ENCODE peak calls at places on chromosomes 5 and 9, in six cellular contexts. A is psoas muscle, Z is OCI-LY7, I is IMR-90, Q is heart right ventricle, C is ascending aorta. V is an unnamed sample.

GRCh38 chr5:130141689-130142320 is 237.5 kb downstream of the CHSY3 start:
- DNase-seq in I (no peak), C (no peak), Z (no peak), A (no peak), Q (peak; percentile 15), V (peak; percentile 24)

GRCh38 chr9:124342402-124342945 is 72.8 kb downstream of the PSMB7 start:
- DNase-seq in Q (no peak), A (peak; percentile 46), I (peak; percentile 65), Z (no peak), C (no peak), V (no peak)

GRCh38 chr9:115411516-115411915 is 293.6 kb upstream of the TNC start:
- DNase-seq in A (no peak), Z (no peak), I (peak; percentile 75), Q (no peak), C (no peak), V (no peak)

GRCh38 chr5:177437623-177438022 is 9.0 kb upstream of the PRR7 start:
- DNase-seq in Z (no peak), I (no peak), A (no peak), Q (no peak), C (no peak), V (no peak)

GRCh38 chr9:96441798-96442445 is 8.0 kb upstream of the HABP4 start:
- DNase-seq in I (peak; percentile 23), A (no peak), C (no peak), Z (peak; percentile 60), Q (no peak), V (no peak)

GRCh38 chr5:119949426-119949999 is 320.2 kb downstream of the FAM170A start:
- DNase-seq in Z (no peak), Q (no peak), C (no peak), I (no peak), A (no peak), V (no peak)

GRCh38 chr9:95171001-95171400 is 146.5 kb downstream of the FANCC start:
- DNase-seq in Z (peak; percentile 44), C (no peak), Q (no peak), I (peak; percentile 67), A (no peak), V (no peak)

GRCh38 chr5:101473483-101473882 is 570.4 kb upstream of the ST8SIA4 start:
- DNase-seq in I (peak; percentile 12), C (no peak), Q (no peak), Z (no peak), A (no peak), V (no peak)

GRCh38 chr5:97142521-97143254 is at the start of gene LIX1:
- DNase-seq in A (no peak), Q (no peak), C (no peak), I (peak; percentile 36), Z (peak; percentile 75), V (peak; percentile 18)

GRCh38 chr5:148005788-148006520 is 57.8 kb upstream of the SPINK5 start:
- DNase-seq in Q (no peak), Z (peak; percentile 8), A (no peak), C (no peak), I (peak; percentile 0), V (no peak)

GRCh38 chr5:32852535-32852934 is 141.4 kb downstream of the NPR3 start:
- DNase-seq in Q (no peak), I (peak; percentile 89), Z (no peak), A (peak; percentile 80), C (peak; percentile 75), V (peak; percentile 39)

GRCh38 chr5:14202462-14202861 is 59.3 kb downstream of the TRIO start:
- DNase-seq in Z (no peak), A (no peak), I (no peak), C (no peak), Q (no peak), V (no peak)

GRCh38 chr9:128257907-128258306 is 17.9 kb downstream of the GOLGA2 start:
- DNase-seq in I (no peak), Z (no peak), C (no peak), Q (no peak), A (no peak), V (no peak)

GRCh38 chr9:128262687-128263086 is 13.1 kb downstream of the GOLGA2 start:
- DNase-seq in A (no peak), Q (no peak), Z (no peak), C (peak; percentile 52), I (no peak), V (peak; percentile 57)

GRCh38 chr9:128259156-128259555 is 16.7 kb downstream of the GOLGA2 start:
- DNase-seq in A (no peak), C (no peak), Q (no peak), I (no peak), Z (no peak), V (no peak)

GRCh38 chr9:128258326-128258725 is 17.5 kb downstream of the GOLGA2 start:
- DNase-seq in Z (no peak), A (no peak), I (no peak), C (no peak), Q (no peak), V (no peak)

DNA sequence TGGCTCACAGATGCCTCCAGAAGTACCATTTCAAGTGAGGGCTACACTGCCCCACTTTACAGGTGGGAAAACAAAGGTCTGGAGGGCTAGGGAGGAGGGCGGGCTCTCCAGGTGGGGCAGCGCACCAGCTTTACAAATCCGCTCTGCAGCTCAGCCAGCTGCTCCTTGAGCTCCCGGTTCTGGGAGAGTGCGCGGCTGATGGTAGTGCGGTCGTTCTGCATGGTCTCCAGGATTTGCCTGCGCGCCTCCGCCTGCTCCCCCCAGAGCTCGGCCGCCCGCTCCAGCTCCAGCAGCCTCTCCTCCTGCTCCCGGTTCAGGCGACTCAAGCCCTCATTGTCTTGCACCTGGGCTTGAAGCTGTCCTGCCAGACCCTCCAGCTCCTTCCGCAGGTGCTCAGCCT is 15.5 kb downstream of the GOLGA2 start:
- DNase-seq in I (no peak), C (no peak), Q (no peak), A (no peak), Z (no peak), V (no peak)
- H3K36me3 ChIP-seq in I (peaks cover 78% of the 10 kb centered on the region), C (peaks cover 87% of the 10 kb centered on the region), Q (peaks cover 4% of the 10 kb centered on the region), A (peaks cover 93% of the 10 kb centered on the region), Z (peaks cover 9% of the 10 kb centered on the region), V (peaks cover 80% of the 10 kb centered on the region)

GRCh38 chr5:149356391-149356790 is 1.5 kb upstream of the PCYOX1L start:
- DNase-seq in C (no peak), A (no peak), Q (no peak), I (no peak), Z (no peak), V (no peak)
- H3K36me3 ChIP-seq in C (peaks cover 6% of the 10 kb centered on the region), A (peaks cover 48% of the 10 kb centered on the region), Q (no peaks in the 10 kb centered on the region), I (peaks cover 14% of the 10 kb centered on the region), Z (peaks cover 52% of the 10 kb centered on the region), V (no peaks in the 10 kb centered on the region)

DNA sequence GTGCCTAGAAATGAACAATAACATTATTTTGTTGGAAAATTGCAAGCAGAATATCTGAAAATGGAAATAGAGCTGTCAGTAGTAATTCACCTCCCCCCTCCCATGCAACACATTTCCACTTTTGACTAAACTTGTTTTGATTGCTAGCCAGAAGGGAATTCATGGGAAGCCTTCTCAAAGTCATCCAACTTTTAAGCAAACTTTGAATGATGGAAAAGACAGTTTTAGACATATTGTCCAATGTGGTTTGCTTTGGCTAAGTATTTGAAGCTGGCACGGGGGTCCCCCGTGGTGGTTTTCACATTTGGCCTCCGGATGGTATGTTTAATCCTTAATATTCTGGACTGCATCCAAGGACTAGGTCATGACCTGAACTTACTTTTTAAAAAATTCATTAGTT is 7.5 kb downstream of the NR2F1 start:
- DNase-seq in A (no peak), Q (no peak), I (no peak), Z (no peak), C (no peak), V (no peak)
- H3K36me3 ChIP-seq in A (no peaks in the 10 kb centered on the region), Q (no peaks in the 10 kb centered on the region), I (peaks cover 57% of the 10 kb centered on the region), Z (no peaks in the 10 kb centered on the region), C (no peaks in the 10 kb centered on the region), V (peaks cover 9% of the 10 kb centered on the region)

GRCh38 chr9:92254401-92255337 is 38.8 kb downstream of the IARS1 start:
- DNase-seq in A (no peak), I (no peak), Z (no peak), Q (no peak), C (no peak), V (no peak)
- H3K36me3 ChIP-seq in A (peaks cover 100% of the 10 kb centered on the region), I (peaks cover 73% of the 10 kb centered on the region), Z (peaks cover 100% of the 10 kb centered on the region), Q (peaks cover 2% of the 10 kb centered on the region), C (peaks cover 86% of the 10 kb centered on the region), V (peaks cover 97% of the 10 kb centered on the region)

GRCh38 chr9:137556069-137556838 is 4.6 kb downstream of the MRPL41 start:
- DNase-seq in A (no peak), C (no peak), Q (peak; percentile 49), I (no peak), Z (no peak), V (peak; percentile 79)
- H3K36me3 ChIP-seq in A (peaks cover 65% of the 10 kb centered on the region), C (peaks cover 25% of the 10 kb centered on the region), Q (no peaks in the 10 kb centered on the region), I (peaks cover 34% of the 10 kb centered on the region), Z (peaks cover 76% of the 10 kb centered on the region), V (peaks cover 36% of the 10 kb centered on the region)

GRCh38 chr9:86321373-86321772 is 32.8 kb downstream of the TUT7 start:
- DNase-seq in Z (no peak), C (no peak), Q (no peak), A (no peak), I (peak; percentile 84), V (peak; percentile 52)
- H3K36me3 ChIP-seq in Z (peaks cover 99% of the 10 kb centered on the region), C (peaks cover 73% of the 10 kb centered on the region), Q (no peaks in the 10 kb centered on the region), A (peaks cover 100% of the 10 kb centered on the region), I (peaks cover 31% of the 10 kb centered on the region), V (no peaks in the 10 kb centered on the region)

V was measured in adrenal gland.